ENCODE peak calls at places on chromosome 16, in eight cellular contexts. One of them, this sample, is unnamed.

GRCh38 chr16:49698416-49698815 is 157.5 kb downstream of the ZNF423 start:
- DNase-seq in tibial artery: peak; percentile 70
- DNase-seq in brain microvascular endothelial cell: no peak
- DNase-seq in ELR: no peak
- DNase-seq in GM23338: peak; percentile 64
- DNase-seq in A172: no peak
- DNase-seq in stimulated activated CD8-positive, alpha-beta memory T cell treated with anti-CD3 and anti-CD28 coated beads, Interleukin-15, amount 100 ng/mL, for 48 hours: no peak
- DNase-seq in stimulated activated CD4-positive, alpha-beta T cell treated with anti-CD3 and anti-CD28 coated beads, Interleukin-1b, Interleukin-23, amount 100 ng/mL, for 1 hour: no peak
- DNase-seq in this sample: no peak

GRCh38 chr16:67431805-67432476 is 1.0 kb downstream of the HSD11B2 start:
- DNase-seq in ELR: no peak
- DNase-seq in tibial artery: no peak
- DNase-seq in GM23338: peak; percentile 65
- DNase-seq in stimulated activated CD4-positive, alpha-beta T cell treated with anti-CD3 and anti-CD28 coated beads, Interleukin-1b, Interleukin-23, amount 100 ng/mL, for 1 hour: no peak
- DNase-seq in brain microvascular endothelial cell: no peak
- DNase-seq in stimulated activated CD8-positive, alpha-beta memory T cell treated with anti-CD3 and anti-CD28 coated beads, Interleukin-15, amount 100 ng/mL, for 48 hours: no peak
- DNase-seq in A172: no peak
- DNase-seq in this sample: no peak

GRCh38 chr16:85192736-85193493 is 80.6 kb upstream of the CIBAR2 start:
- DNase-seq in brain microvascular endothelial cell: no peak
- DNase-seq in A172: no peak
- DNase-seq in tibial artery: no peak
- DNase-seq in stimulated activated CD8-positive, alpha-beta memory T cell treated with anti-CD3 and anti-CD28 coated beads, Interleukin-15, amount 100 ng/mL, for 48 hours: no peak
- DNase-seq in GM23338: no peak
- DNase-seq in stimulated activated CD4-positive, alpha-beta T cell treated with anti-CD3 and anti-CD28 coated beads, Interleukin-1b, Interleukin-23, amount 100 ng/mL, for 1 hour: no peak
- DNase-seq in ELR: peak; percentile 33
- DNase-seq in this sample: no peak

GRCh38 chr16:2775317-2775716 is 1.8 kb downstream of the ELOB start:
- DNase-seq in GM23338: no peak
- DNase-seq in brain microvascular endothelial cell: no peak
- DNase-seq in stimulated activated CD8-positive, alpha-beta memory T cell treated with anti-CD3 and anti-CD28 coated beads, Interleukin-15, amount 100 ng/mL, for 48 hours: no peak
- DNase-seq in ELR: no peak
- DNase-seq in A172: no peak
- DNase-seq in stimulated activated CD4-positive, alpha-beta T cell treated with anti-CD3 and anti-CD28 coated beads, Interleukin-1b, Interleukin-23, amount 100 ng/mL, for 1 hour: no peak
- DNase-seq in tibial artery: no peak
- DNase-seq in this sample: no peak

GRCh38 chr16:73268311-73268997 is 220.5 kb upstream of the ZFHX3 start:
- DNase-seq in A172: no peak
- DNase-seq in GM23338: peak; percentile 73
- DNase-seq in tibial artery: no peak
- DNase-seq in stimulated activated CD8-positive, alpha-beta memory T cell treated with anti-CD3 and anti-CD28 coated beads, Interleukin-15, amount 100 ng/mL, for 48 hours: no peak
- DNase-seq in ELR: peak; percentile 13
- DNase-seq in brain microvascular endothelial cell: no peak
- DNase-seq in stimulated activated CD4-positive, alpha-beta T cell treated with anti-CD3 and anti-CD28 coated beads, Interleukin-1b, Interleukin-23, amount 100 ng/mL, for 1 hour: no peak
- DNase-seq in this sample: no peak

GRCh38 chr16:4064950-4065352 is 51.3 kb downstream of the ADCY9 start:
- DNase-seq in GM23338: no peak
- DNase-seq in stimulated activated CD8-positive, alpha-beta memory T cell treated with anti-CD3 and anti-CD28 coated beads, Interleukin-15, amount 100 ng/mL, for 48 hours: no peak
- DNase-seq in tibial artery: no peak
- DNase-seq in stimulated activated CD4-positive, alpha-beta T cell treated with anti-CD3 and anti-CD28 coated beads, Interleukin-1b, Interleukin-23, amount 100 ng/mL, for 1 hour: no peak
- DNase-seq in brain microvascular endothelial cell: no peak
- DNase-seq in ELR: no peak
- DNase-seq in A172: no peak
- DNase-seq in this sample: no peak

GRCh38 chr16:83903739-83904138 is 4.8 kb downstream of the MLYCD start:
- DNase-seq in stimulated activated CD4-positive, alpha-beta T cell treated with anti-CD3 and anti-CD28 coated beads, Interleukin-1b, Interleukin-23, amount 100 ng/mL, for 1 hour: no peak
- DNase-seq in stimulated activated CD8-positive, alpha-beta memory T cell treated with anti-CD3 and anti-CD28 coated beads, Interleukin-15, amount 100 ng/mL, for 48 hours: no peak
- DNase-seq in tibial artery: no peak
- DNase-seq in A172: no peak
- DNase-seq in ELR: no peak
- DNase-seq in brain microvascular endothelial cell: no peak
- DNase-seq in GM23338: no peak
- DNase-seq in this sample: no peak

GRCh38 chr16:20880867-20881866 is 19.0 kb downstream of the DCUN1D3 start:
- DNase-seq in tibial artery: no peak
- DNase-seq in stimulated activated CD8-positive, alpha-beta memory T cell treated with anti-CD3 and anti-CD28 coated beads, Interleukin-15, amount 100 ng/mL, for 48 hours: no peak
- DNase-seq in GM23338: no peak
- DNase-seq in A172: no peak
- DNase-seq in stimulated activated CD4-positive, alpha-beta T cell treated with anti-CD3 and anti-CD28 coated beads, Interleukin-1b, Interleukin-23, amount 100 ng/mL, for 1 hour: no peak
- DNase-seq in brain microvascular endothelial cell: no peak
- DNase-seq in ELR: no peak
- DNase-seq in this sample: no peak

GRCh38 chr16:84052071-84052622 is 9.6 kb upstream of the SLC38A8 start:
- DNase-seq in brain microvascular endothelial cell: no peak
- DNase-seq in A172: no peak
- DNase-seq in stimulated activated CD4-positive, alpha-beta T cell treated with anti-CD3 and anti-CD28 coated beads, Interleukin-1b, Interleukin-23, amount 100 ng/mL, for 1 hour: no peak
- DNase-seq in GM23338: no peak
- DNase-seq in tibial artery: peak; percentile 35
- DNase-seq in stimulated activated CD8-positive, alpha-beta memory T cell treated with anti-CD3 and anti-CD28 coated beads, Interleukin-15, amount 100 ng/mL, for 48 hours: no peak
- DNase-seq in ELR: no peak
- DNase-seq in this sample: no peak

GRCh38 chr16:69563605-69564580 is 1.9 kb upstream of the NFAT5 start:
- DNase-seq in stimulated activated CD4-positive, alpha-beta T cell treated with anti-CD3 and anti-CD28 coated beads, Interleukin-1b, Interleukin-23, amount 100 ng/mL, for 1 hour: peak; percentile 11
- DNase-seq in brain microvascular endothelial cell: peak; percentile 10
- DNase-seq in ELR: peak; percentile 84
- DNase-seq in A172: peak; percentile 55
- DNase-seq in tibial artery: no peak
- DNase-seq in stimulated activated CD8-positive, alpha-beta memory T cell treated with anti-CD3 and anti-CD28 coated beads, Interleukin-15, amount 100 ng/mL, for 48 hours: peak; percentile 69
- DNase-seq in GM23338: peak; percentile 83
- DNase-seq in this sample: no peak

GRCh38 chr16:23803591-23804123 is 32.1 kb upstream of the PRKCB start:
- DNase-seq in GM23338: peak; percentile 83
- DNase-seq in stimulated activated CD4-positive, alpha-beta T cell treated with anti-CD3 and anti-CD28 coated beads, Interleukin-1b, Interleukin-23, amount 100 ng/mL, for 1 hour: peak; percentile 49
- DNase-seq in brain microvascular endothelial cell: peak; percentile 11
- DNase-seq in A172: peak; percentile 37
- DNase-seq in stimulated activated CD8-positive, alpha-beta memory T cell treated with anti-CD3 and anti-CD28 coated beads, Interleukin-15, amount 100 ng/mL, for 48 hours: peak; percentile 60
- DNase-seq in ELR: peak; percentile 52
- DNase-seq in tibial artery: no peak
- DNase-seq in this sample: no peak

GRCh38 chr16:12323007-12323699 is 346.6 kb downstream of the SNX29 start:
- DNase-seq in stimulated activated CD8-positive, alpha-beta memory T cell treated with anti-CD3 and anti-CD28 coated beads, Interleukin-15, amount 100 ng/mL, for 48 hours: peak; percentile 29
- DNase-seq in A172: peak; percentile 22
- DNase-seq in ELR: peak; percentile 31
- DNase-seq in brain microvascular endothelial cell: no peak
- DNase-seq in tibial artery: no peak
- DNase-seq in GM23338: no peak
- DNase-seq in stimulated activated CD4-positive, alpha-beta T cell treated with anti-CD3 and anti-CD28 coated beads, Interleukin-1b, Interleukin-23, amount 100 ng/mL, for 1 hour: no peak
- DNase-seq in this sample: no peak

GRCh38 chr16:75341934-75342811 is 90.7 kb upstream of the BCAR1 start:
- DNase-seq in stimulated activated CD4-positive, alpha-beta T cell treated with anti-CD3 and anti-CD28 coated beads, Interleukin-1b, Interleukin-23, amount 100 ng/mL, for 1 hour: no peak
- DNase-seq in GM23338: no peak
- DNase-seq in A172: peak; percentile 85
- DNase-seq in tibial artery: no peak
- DNase-seq in brain microvascular endothelial cell: peak; percentile 43
- DNase-seq in stimulated activated CD8-positive, alpha-beta memory T cell treated with anti-CD3 and anti-CD28 coated beads, Interleukin-15, amount 100 ng/mL, for 48 hours: no peak
- DNase-seq in ELR: peak; percentile 82
- DNase-seq in this sample: no peak

GRCh38 chr16:56164636-56165035 is 26.7 kb upstream of the GNAO1 start:
- DNase-seq in stimulated activated CD4-positive, alpha-beta T cell treated with anti-CD3 and anti-CD28 coated beads, Interleukin-1b, Interleukin-23, amount 100 ng/mL, for 1 hour: no peak
- DNase-seq in tibial artery: no peak
- DNase-seq in GM23338: no peak
- DNase-seq in brain microvascular endothelial cell: no peak
- DNase-seq in stimulated activated CD8-positive, alpha-beta memory T cell treated with anti-CD3 and anti-CD28 coated beads, Interleukin-15, amount 100 ng/mL, for 48 hours: no peak
- DNase-seq in ELR: no peak
- DNase-seq in A172: no peak
- DNase-seq in this sample: no peak